ENCODE peak calls at places on chromosomes 6 and 20, in five cellular contexts. V, B, S, P and I are unnamed samples.

GRCh38 chr6:89257781-89258180 is 40.6 kb upstream of the GABRR1 start:
- DNase-seq in V (no peak), B (no peak), S (no peak), P (no peak), I (no peak)

GRCh38 chr6:169051371-169051770 is 202.3 kb downstream of the THBS2 start:
- DNase-seq in V (no peak), B (no peak), S (no peak), P (no peak), I (no peak)

GRCh38 chr6:31947070-31947675 is 1.3 kb downstream of the CFB start:
- DNase-seq in V (no peak), B (no peak), S (no peak), P (no peak), I (no peak)

GRCh38 chr6:79536615-79536968 is 638 bp downstream of the LCA5 start:
- DNase-seq in V (no peak), B (no peak), S (peak), P (no peak), I (peak)

GRCh38 chr20:47534405-47534804 is 32.7 kb downstream of the NCOA3 start:
- DNase-seq in V (no peak), B (no peak), S (no peak), P (no peak), I (no peak)

GRCh38 chr6:39100358-39100757 is 14.6 kb downstream of the SAYSD1 start:
- DNase-seq in V (no peak), B (no peak), S (no peak), P (no peak), I (no peak)

GRCh38 chr6:149936743-149937142 is 5.1 kb upstream of the ULBP2 start:
- DNase-seq in V (no peak), B (no peak), S (no peak), P (no peak), I (no peak)

GRCh38 chr6:44176935-44177509 is 18.4 kb downstream of the CAPN11 start:
- DNase-seq in V (no peak), B (peak), S (no peak), P (no peak), I (no peak)

GRCh38 chr20:51750037-51750769 is 18.0 kb downstream of the ATP9A start:
- DNase-seq in V (peak), B (no peak), S (peak), P (peak), I (peak)

GRCh38 chr20:24936526-24937407 is 12.3 kb upstream of the CST7 start:
- DNase-seq in V (no peak), B (no peak), S (no peak), P (no peak), I (no peak)

GRCh38 chr6:43062818-43063217 is 3.4 kb downstream of the KLC4 start:
- DNase-seq in V (no peak), B (no peak), S (no peak), P (no peak), I (no peak)

GRCh38 chr20:38601216-38602184 is at the start of gene ARHGAP40:
- DNase-seq in V (no peak), B (no peak), S (peak), P (no peak), I (peak)

GRCh38 chr6:47303383-47303782 is 6.3 kb downstream of the TNFRSF21 start:
- DNase-seq in V (no peak), B (no peak), S (no peak), P (no peak), I (no peak)

GRCh38 chr6:2956930-2957329 is 14.4 kb downstream of the SERPINB6 start:
- DNase-seq in V (no peak), B (no peak), S (no peak), P (no peak), I (no peak)

GRCh38 chr6:20955751-20956150 is 421.5 kb downstream of the CDKAL1 start:
- DNase-seq in V (no peak), B (no peak), S (no peak), P (no peak), I (no peak)

GRCh38 chr6:158387578-158387977 is 75.3 kb downstream of the TULP4 start:
- DNase-seq in V (no peak), B (no peak), S (no peak), P (no peak), I (no peak)

GRCh38 chr6:16436550-16436949 is 198.2 kb downstream of the GMPR start:
- DNase-seq in V (no peak), B (no peak), S (no peak), P (no peak), I (no peak)

GRCh38 chr6:137271245-137272183 is 52.3 kb upstream of the IFNGR1 start:
- DNase-seq in V (peak), B (peak), S (peak), P (no peak), I (peak)

GRCh38 chr6:21354805-21355238 is 238.7 kb upstream of the SOX4 start:
- DNase-seq in V (no peak), B (no peak), S (no peak), P (no peak), I (peak)

GRCh38 chr6:35897486-35897885 is 23.4 kb downstream of the SRPK1 start:
- DNase-seq in V (no peak), B (no peak), S (no peak), P (no peak), I (no peak)

GRCh38 chr6:154249499-154250298 is 106.9 kb downstream of the IPCEF1 start:
- DNase-seq in V (no peak), B (peak), S (no peak), P (no peak), I (no peak)

GRCh38 chr20:53824779-53825178 is 231.1 kb upstream of the ZNF217 start:
- DNase-seq in V (no peak), B (no peak), S (no peak), P (no peak), I (no peak)

GRCh38 chr6:10099086-10099499 is 315.8 kb downstream of the TFAP2A start:
- DNase-seq in V (no peak), B (no peak), S (no peak), P (peak), I (no peak)

GRCh38 chr6:3293271-3294155 is 34.8 kb downstream of the PSMG4 start:
- DNase-seq in V (no peak), B (no peak), S (no peak), P (peak), I (no peak)

GRCh38 chr6:7004581-7005297 is 103.0 kb upstream of the RREB1 start:
- DNase-seq in V (no peak), B (no peak), S (no peak), P (no peak), I (peak)